ENCODE peak calls at places on chromosomes 4 and X, in seven cellular contexts. B is A673, A is hypothalamus, V is amygdala, R is GM12891, E is NCI-H1092 treated with DMSO at 0.1 percent for 48 hours, U is substantia nigra. G is an unnamed sample.

GRCh38 chrX:2315434-2315833 is 185.3 kb downstream of the DHRSX start:
- DNase-seq in B (no peak), A (no peak), U (no peak), V (no peak), E (no peak), R (no peak), G (no peak)

GRCh38 chr4:87985097-87985886 is 9.8 kb downstream of the SPP1 start:
- DNase-seq in U (peak; percentile 82), V (peak; percentile 64), E (peak; percentile 53), A (peak; percentile 17), R (no peak), B (peak; percentile 52), G (peak; percentile 39)

GRCh38 chr4:23819041-23819511 is 70.8 kb downstream of the PPARGC1A start:
- DNase-seq in V (no peak), R (no peak), B (no peak), U (no peak), E (peak; percentile 42), A (no peak), G (no peak)

GRCh38 chr4:3791256-3791655 is 25.1 kb downstream of the ADRA2C start:
- DNase-seq in V (no peak), B (no peak), A (no peak), R (no peak), E (no peak), U (no peak), G (no peak)

GRCh38 chrX:133991814-133992213 is 6.4 kb upstream of the GPC3 start:
- DNase-seq in R (no peak), E (no peak), U (no peak), B (no peak), A (no peak), V (no peak), G (no peak)

GRCh38 chrX:24025741-24026402 is 1.1 kb downstream of the KLHL15 start:
- DNase-seq in A (no peak), V (no peak), R (no peak), E (peak; percentile 53), U (no peak), B (no peak), G (no peak)

GRCh38 chr4:38667005-38667771 is 3.2 kb downstream of the KLF3 start:
- DNase-seq in V (peak; percentile 39), B (peak; percentile 98), U (peak; percentile 77), E (peak; percentile 72), R (no peak), A (peak; percentile 21), G (peak; percentile 61)

GRCh38 chr4:81617569-81617968 is 145.9 kb upstream of the RASGEF1B start:
- DNase-seq in V (no peak), A (no peak), E (no peak), U (no peak), R (no peak), B (no peak), G (no peak)

GRCh38 chr4:13783800-13784411 is 156.4 kb upstream of the BOD1L1 start:
- DNase-seq in E (no peak), V (peak; percentile 82), R (no peak), B (no peak), A (peak; percentile 24), U (peak; percentile 81), G (peak; percentile 74)

GRCh38 chrX:65667503-65668355 is at the start of gene MSN:
- DNase-seq in U (peak; percentile 42), V (peak; percentile 14), B (peak; percentile 57), E (no peak), A (peak; percentile 40), R (peak; percentile 40), G (peak; percentile 2)

GRCh38 chrX:24520472-24520871 is 55.4 kb downstream of the PDK3 start:
- DNase-seq in U (no peak), A (no peak), R (no peak), B (no peak), V (no peak), E (no peak), G (no peak)

GRCh38 chr4:47790105-47790504 is 47.8 kb downstream of the CORIN start:
- DNase-seq in V (no peak), R (no peak), B (no peak), A (no peak), U (no peak), E (no peak), G (no peak)

GRCh38 chr4:139416073-139416673 is 37.7 kb upstream of the RAB33B start:
- DNase-seq in V (no peak), U (no peak), A (no peak), E (peak; percentile 28), R (no peak), B (peak; percentile 60), G (no peak)

GRCh38 chrX:70979136-70979762 is 48.4 kb upstream of the SLC7A3 start:
- DNase-seq in R (no peak), E (no peak), V (no peak), U (no peak), B (peak; percentile 34), A (no peak), G (no peak)

GRCh38 chr4:76002176-76002575 is 5.1 kb downstream of the CXCL9 start:
- DNase-seq in E (no peak), B (no peak), A (no peak), R (no peak), V (no peak), U (no peak), G (no peak)

GRCh38 chr4:98448923-98449322 is 187.7 kb downstream of the RAP1GDS1 start:
- DNase-seq in R (no peak), B (no peak), U (no peak), A (no peak), E (no peak), V (no peak), G (no peak)

GRCh38 chr4:184099033-184099432 is 118.6 kb downstream of the ENPP6 start:
- DNase-seq in R (no peak), V (no peak), B (no peak), U (no peak), E (no peak), A (no peak), G (no peak)

GRCh38 chr4:88037936-88038335 is 30.5 kb downstream of the PKD2 start:
- DNase-seq in B (no peak), V (no peak), R (no peak), U (no peak), E (no peak), A (no peak), G (no peak)